ENCODE peak calls at places on chromosomes 7 and 10, in five cellular contexts. W, G, H, J and Q are unnamed samples.

GRCh38 chr10:30751678-30752331 is 122.3 kb upstream of the LYZL2 start:
- DNase-seq in W (peak; percentile 85), G (no peak), H (no peak), J (peak; percentile 6), Q (peak; percentile 31)

GRCh38 chr10:123204127-123204461 is 49.9 kb downstream of the BUB3 start:
- DNase-seq in W (no peak), G (no peak), H (no peak), J (no peak), Q (no peak)

GRCh38 chr7:30285531-30286284 is 1.3 kb downstream of the ZNRF2 start:
- DNase-seq in W (peak; percentile 67), G (peak; percentile 29), H (peak; percentile 75), J (peak; percentile 71), Q (peak; percentile 46)

GRCh38 chr10:99329891-99330674 is 927 bp downstream of the CNNM1 start:
- DNase-seq in W (peak; percentile 56), G (peak; percentile 33), H (no peak), J (no peak), Q (peak; percentile 48)

GRCh38 chr7:131431289-131431688 is 103.6 kb downstream of the MKLN1 start:
- DNase-seq in W (peak; percentile 69), G (no peak), H (no peak), J (no peak), Q (peak; percentile 55)

GRCh38 chr10:80443531-80443974 is 10.6 kb upstream of the TSPAN14 start:
- DNase-seq in W (peak; percentile 72), G (peak; percentile 31), H (no peak), J (peak; percentile 69), Q (no peak)

GRCh38 chr7:114269714-114270113 is 144.9 kb upstream of the FOXP2 start:
- DNase-seq in W (no peak), G (no peak), H (no peak), J (no peak), Q (no peak)

GRCh38 chr7:42046483-42046882 is 190.5 kb downstream of the GLI3 start:
- DNase-seq in W (no peak), G (no peak), H (no peak), J (no peak), Q (no peak)

GRCh38 chr10:125479059-125479458 is 203.9 kb downstream of the TEX36 start:
- DNase-seq in W (no peak), G (no peak), H (no peak), J (no peak), Q (no peak)

GRCh38 chr7:18590259-18590658 is 94.7 kb downstream of the HDAC9 start:
- DNase-seq in W (no peak), G (no peak), H (no peak), J (no peak), Q (no peak)

GRCh38 chr10:93554760-93555432 is 11.6 kb upstream of the FFAR4 start:
- DNase-seq in W (peak; percentile 89), G (peak; percentile 55), H (peak; percentile 79), J (peak; percentile 80), Q (peak; percentile 77)

GRCh38 chr7:101990811-101991418 is 173.5 kb downstream of the CUX1 start:
- DNase-seq in W (no peak), G (no peak), H (no peak), J (no peak), Q (no peak)

DNA sequence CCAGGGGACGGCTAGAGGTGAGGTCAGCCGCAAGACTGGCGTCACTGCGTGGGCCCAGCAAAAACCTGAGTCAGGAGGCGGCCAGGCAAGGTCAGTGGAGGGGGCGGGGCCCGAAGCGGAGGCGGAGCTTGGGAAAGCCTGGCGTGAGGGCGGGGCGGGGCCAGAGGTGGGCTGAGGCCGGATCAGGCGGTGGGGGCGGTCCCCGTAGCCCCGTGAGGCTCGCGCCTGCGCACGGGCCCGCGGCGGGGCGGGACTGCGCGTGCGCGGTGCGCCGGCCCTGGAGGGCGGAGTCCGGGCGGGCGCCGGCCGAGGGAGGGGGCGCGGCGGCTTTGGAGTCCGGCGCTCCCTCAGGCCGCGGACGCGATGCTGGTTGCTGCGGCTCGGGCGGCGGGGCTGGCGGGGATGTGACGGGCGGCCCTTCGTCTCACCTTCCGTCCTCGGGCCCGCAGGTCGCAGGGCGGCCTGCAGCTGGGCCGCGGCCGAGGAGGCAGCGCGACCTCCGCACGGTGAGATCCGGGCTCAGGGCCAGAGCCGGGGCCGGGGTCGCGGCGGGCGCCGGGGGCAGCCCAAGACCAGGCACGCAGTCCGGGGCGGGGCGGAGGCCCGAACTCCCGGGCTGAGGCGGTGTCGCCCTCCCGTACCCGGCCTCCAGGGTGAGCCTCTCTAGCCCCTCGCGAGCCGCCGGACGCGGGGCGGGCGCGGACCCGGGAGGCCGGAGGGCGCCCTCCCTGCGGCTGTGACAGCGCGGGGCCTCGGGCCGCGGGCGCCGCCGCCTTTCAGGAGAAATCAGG is at the start of gene CCSER2:
- DNase-seq in W (peak; percentile 99), G (peak; percentile 99), H (peak; percentile 99), J (peak; percentile 99), Q (peak; percentile 99)
- TF ChIP-seq CTCF in W (peak; percentile 13), G (peak; percentile 15), H (no peak), J (no peak), Q (no peak)

DNA sequence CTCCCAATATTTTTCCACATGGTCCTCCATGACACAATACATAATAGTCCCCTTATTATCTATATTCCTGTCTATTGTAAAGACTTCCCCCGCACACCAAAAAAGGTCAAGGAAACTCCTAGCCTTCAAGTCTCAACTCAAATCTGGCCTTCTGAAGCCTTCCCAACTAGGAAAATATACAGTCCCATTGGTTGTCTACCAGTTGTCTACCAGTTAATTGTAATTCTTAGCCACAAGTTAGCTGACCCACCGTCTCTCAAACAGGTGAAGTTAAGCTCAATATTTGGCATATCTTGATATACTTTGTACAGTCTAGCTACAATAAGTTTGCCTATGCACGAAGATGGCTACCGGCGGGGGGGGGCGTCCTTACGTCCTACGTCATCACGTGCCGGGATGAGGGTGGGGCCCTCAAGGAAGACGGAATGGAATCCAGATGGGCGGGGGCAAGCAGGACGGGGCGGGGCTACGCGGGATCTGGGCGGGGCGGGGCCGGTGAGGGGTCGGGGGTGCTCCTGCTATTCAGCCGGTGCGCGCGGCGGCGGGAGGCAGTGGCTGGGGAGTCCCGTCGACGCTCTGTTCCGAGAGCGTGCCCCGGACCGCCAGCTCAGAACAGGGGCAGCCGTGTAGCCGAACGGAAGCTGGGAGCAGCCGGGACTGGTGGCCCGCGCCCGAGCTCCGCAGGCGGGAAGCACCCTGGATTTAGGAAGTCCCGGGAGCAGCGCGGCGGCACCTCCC is at the start of gene AHR:
- DNase-seq in W (peak; percentile 97), G (peak; percentile 94), H (peak; percentile 93), J (no peak), Q (peak; percentile 95)
- TF ChIP-seq POLR2A in W (peak; percentile 88), G (peak; percentile 91), H (peak; percentile 98), J (no peak), Q (peak; percentile 89)

DNA sequence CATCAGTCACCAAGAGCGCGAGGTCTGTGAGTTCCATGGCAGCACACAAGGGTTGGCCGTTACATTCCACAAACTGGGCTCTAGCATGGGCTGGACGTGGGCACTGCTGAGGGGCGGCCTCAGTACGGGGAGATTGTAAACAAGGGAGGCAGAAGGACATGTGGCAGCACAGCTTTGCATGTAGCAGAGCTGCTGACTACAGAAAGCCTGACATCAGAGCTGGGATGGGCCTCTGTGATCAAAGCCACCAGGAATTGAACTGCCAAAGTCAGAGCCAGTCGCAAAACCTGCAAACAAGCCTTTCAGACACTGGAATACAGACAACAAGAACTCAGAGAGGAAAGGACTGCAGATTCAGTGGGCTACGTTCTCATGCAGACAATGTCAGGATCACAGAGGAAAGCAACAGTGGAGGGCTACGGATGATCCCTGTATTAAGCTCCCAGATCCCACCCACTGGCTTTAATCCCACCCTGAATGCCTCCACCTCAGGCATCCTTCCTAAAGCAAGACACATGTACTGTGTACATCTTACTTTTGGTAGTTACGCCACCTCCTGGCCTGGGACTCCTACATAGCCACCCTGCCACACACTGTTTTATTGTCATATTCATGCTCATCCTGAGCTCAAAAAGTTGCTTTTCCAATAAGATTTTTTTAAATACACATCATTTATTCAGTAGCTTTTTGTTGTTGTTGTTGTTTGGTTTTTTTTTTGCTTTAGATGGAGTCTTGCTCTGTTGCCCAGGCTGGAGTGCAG is 291.1 kb upstream of the IMMP2L start:
- DNase-seq in W (no peak), G (no peak), H (no peak), J (peak; percentile 18), Q (no peak)
- TF ChIP-seq CTCF in W (no peak), G (no peak), H (no peak), J (peak; percentile 26), Q (no peak)

DNA sequence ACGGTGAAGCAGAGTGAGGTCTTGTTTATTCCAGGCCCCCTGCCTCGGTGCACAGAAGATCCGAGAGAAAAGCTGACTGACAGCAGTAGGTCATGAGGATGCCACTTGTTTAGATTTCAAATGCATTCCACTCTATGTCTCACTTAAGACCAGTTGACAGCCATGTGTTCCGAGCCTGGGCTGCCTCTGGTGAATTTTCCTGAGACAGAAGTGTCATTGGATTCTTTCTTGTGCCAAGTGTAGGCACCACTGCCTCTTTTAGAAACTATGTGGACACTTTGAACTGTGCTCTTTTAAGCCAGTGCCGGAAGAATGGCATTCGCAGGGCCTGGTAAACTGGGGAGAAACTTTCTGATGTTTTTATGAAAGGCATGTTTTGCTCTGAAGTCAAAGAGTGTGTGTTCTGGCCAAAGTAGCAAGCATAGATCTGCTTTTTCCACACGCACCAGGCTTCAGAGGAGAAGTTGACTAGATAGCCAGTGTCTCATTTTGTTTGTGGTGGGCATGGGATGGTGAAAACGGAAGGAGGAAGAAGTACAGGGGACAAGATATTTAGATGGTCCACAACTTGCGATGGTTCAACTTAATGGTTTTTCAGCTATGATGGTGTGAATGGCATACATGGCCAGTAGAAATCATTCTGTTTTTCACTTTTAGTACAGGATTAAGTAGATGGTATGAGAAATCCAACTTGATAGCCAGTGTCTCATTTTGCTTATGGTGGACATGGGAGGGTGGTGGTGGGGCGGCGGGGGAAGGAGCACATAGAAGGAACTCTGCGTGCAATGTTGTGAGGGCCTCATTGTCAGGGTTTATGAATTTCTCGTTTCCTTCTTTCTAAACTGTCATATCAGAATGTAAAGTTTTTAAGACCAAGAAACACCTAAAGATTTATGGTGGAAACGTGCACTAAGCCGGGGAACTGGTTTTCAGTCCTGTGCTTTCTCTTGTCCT is 41.5 kb downstream of the CYP17A1 start:
- DNase-seq in W (no peak), G (no peak), H (no peak), J (no peak), Q (no peak)
- TF ChIP-seq POLR2A in W (no peak), G (no peak), H (no peak), J (no peak), Q (no peak)

GRCh38 chr7:23544913-23545354 is 13.2 kb upstream of the TRA2A start:
- DNase-seq in W (no peak), G (no peak), H (no peak), J (peak; percentile 72), Q (no peak)
- TF ChIP-seq CTCF in W (no peak), G (peak; percentile 36), H (peak; percentile 21), J (peak; percentile 77), Q (no peak)

GRCh38 chr7:152462995-152463713 is 27.4 kb upstream of the KMT2C start:
- DNase-seq in W (peak; percentile 75), G (peak; percentile 56), H (no peak), J (peak; percentile 65), Q (no peak)
- TF ChIP-seq POLR2A in W (peak; percentile 81), G (no peak), H (peak; percentile 42), J (peak; percentile 94), Q (no peak)

GRCh38 chr7:144787127-144787526 is 48.7 kb downstream of the TPK1 start:
- DNase-seq in W (no peak), G (no peak), H (no peak), J (no peak), Q (no peak)
- TF ChIP-seq CTCF in W (no peak), G (peak; percentile 19), H (no peak), J (no peak), Q (no peak)